ENCODE peak calls at places on chromosomes 2 and 18, in seven cellular contexts. C is GM10248; V is smooth muscle cell of the brain vasculature; Q is activated naive CD4-positive, alpha-beta T cell treated with anti-CD3 and anti-CD28 coated beads for 36 hours; Z is EH; R is NCI-H187 treated with DMSO at 0.1 percent for 48 hours; G is Daoy. B is an unnamed sample.

GRCh38 chr2:168600970-168601369 is 144.9 kb downstream of the CERS6 start:
- DNase-seq in C (no peak), V (no peak), G (no peak), Q (no peak), Z (no peak), R (no peak), B (no peak)

GRCh38 chr2:54042341-54042740 is 71.5 kb upstream of the PSME4 start:
- DNase-seq in G (no peak), C (no peak), V (no peak), R (no peak), Q (no peak), Z (peak), B (no peak)

GRCh38 chr2:138267161-138267901 is 234.2 kb upstream of the SPOPL start:
- DNase-seq in C (no peak), Z (peak), V (no peak), Q (no peak), R (no peak), G (peak), B (no peak)

GRCh38 chr2:120410487-120410886 is 64.6 kb downstream of the INHBB start:
- DNase-seq in R (no peak), Q (no peak), G (no peak), C (no peak), Z (no peak), V (no peak), B (no peak)

GRCh38 chr18:36850527-36851201 is 21.7 kb downstream of the KIAA1328 start:
- DNase-seq in R (no peak), V (peak), C (no peak), G (peak), Q (no peak), Z (peak), B (no peak)

GRCh38 chr2:202091476-202091875 is 18.4 kb downstream of the KIAA2012 start:
- DNase-seq in Q (no peak), Z (peak), R (no peak), G (no peak), V (no peak), C (no peak), B (no peak)

GRCh38 chr2:20419007-20419576 is 27.8 kb upstream of the RHOB start:
- DNase-seq in R (no peak), C (no peak), Z (no peak), Q (no peak), V (no peak), G (no peak), B (no peak)

GRCh38 chr2:114010001-114010400 is 120.1 kb downstream of the ACTR3 start:
- DNase-seq in Q (no peak), V (no peak), Z (peak), R (no peak), G (no peak), C (no peak), B (no peak)

GRCh38 chr2:2332381-2332780 is 1.3 kb upstream of the MYT1L start:
- DNase-seq in R (no peak), Z (no peak), Q (no peak), G (no peak), C (no peak), V (no peak), B (no peak)

GRCh38 chr2:200089040-200089755 is 133.8 kb downstream of the MAIP1 start:
- DNase-seq in V (no peak), Q (no peak), R (no peak), Z (peak), C (no peak), G (no peak), B (no peak)

GRCh38 chr2:241051578-241052487 is 50.3 kb downstream of the MTERF4 start:
- DNase-seq in Q (no peak), G (no peak), R (no peak), V (no peak), Z (no peak), C (peak), B (no peak)

GRCh38 chr2:216017365-216017764 is 4.0 kb upstream of the MREG start:
- DNase-seq in R (no peak), C (peak), G (peak), V (no peak), Z (peak), Q (peak), B (peak)

GRCh38 chr18:49227456-49227855 is 233.0 kb downstream of the DYM start:
- DNase-seq in G (peak), Q (peak), Z (no peak), C (no peak), V (no peak), R (no peak), B (no peak)

GRCh38 chr2:53787255-53787910 is 539 bp downstream of the ERLEC1 start:
- DNase-seq in G (no peak), Q (peak), V (no peak), Z (peak), C (no peak), R (no peak), B (no peak)

GRCh38 chr2:20050104-20050711 is 1.2 kb downstream of the LAPTM4A start:
- DNase-seq in V (no peak), C (peak), R (peak), G (peak), Q (peak), Z (peak), B (peak)

GRCh38 chr18:44723366-44723765 is 42.7 kb downstream of the SETBP1 start:
- DNase-seq in V (no peak), G (no peak), Z (no peak), C (no peak), R (no peak), Q (peak), B (no peak)

GRCh38 chr18:79612291-79613108 is 67.1 kb upstream of the CTDP1 start:
- DNase-seq in Z (no peak), Q (no peak), C (no peak), G (no peak), V (no peak), R (no peak), B (no peak)

GRCh38 chr2:235866373-235866772 is 301.8 kb downstream of the GBX2 start:
- DNase-seq in Z (no peak), V (no peak), G (no peak), C (no peak), R (no peak), Q (no peak), B (no peak)

GRCh38 chr2:102268529-102269524 is 42.5 kb upstream of the IL1RL1 start:
- DNase-seq in V (no peak), C (no peak), Z (peak), R (no peak), Q (no peak), G (no peak), B (no peak)

GRCh38 chr2:56713161-56713676 is 529.4 kb downstream of the CCDC85A start:
- DNase-seq in C (no peak), Z (peak), Q (no peak), R (no peak), G (peak), V (no peak), B (no peak)

GRCh38 chr18:30245756-30246515 is 796.6 kb downstream of the DSC3 start:
- DNase-seq in G (no peak), V (no peak), C (no peak), R (no peak), Q (no peak), Z (no peak), B (no peak)

GRCh38 chr2:104852161-104852689 is 1.7 kb upstream of the POU3F3 start:
- DNase-seq in Q (no peak), R (no peak), Z (no peak), C (peak), V (no peak), G (peak), B (no peak)

GRCh38 chr2:128325665-128326181 is 7.1 kb upstream of the HS6ST1 start:
- DNase-seq in V (no peak), G (no peak), C (no peak), Q (no peak), Z (no peak), R (no peak), B (no peak)

GRCh38 chr18:49207373-49207772 is 253.1 kb downstream of the DYM start:
- DNase-seq in C (no peak), Z (peak), G (peak), R (no peak), V (no peak), Q (no peak), B (no peak)

B was measured in CD8-positive, alpha-beta T cell.